ENCODE peak calls at places on chromosomes 16 and 17, in eight cellular contexts. T is psoas muscle, U is AG09309, Z is AG10803, R is ovary, G is cardiac muscle cell, X is fibroblast of the aortic adventitia, S is thyroid gland. D is an unnamed sample.

GRCh38 chr16:84086357-84086756 is 30.4 kb downstream of the MBTPS1 start:
- DNase-seq in G (no peak), X (no peak), T (no peak), R (no peak), U (no peak), S (no peak), Z (no peak), D (no peak)

GRCh38 chr17:77853208-77853977 is 105.1 kb upstream of the TNRC6C start:
- DNase-seq in U (no peak), T (no peak), Z (no peak), R (no peak), G (no peak), S (no peak), X (no peak), D (no peak)

GRCh38 chr17:66889480-66890230 is 54.7 kb downstream of the CACNG5 start:
- DNase-seq in R (no peak), S (peak; percentile 55), X (no peak), Z (no peak), U (no peak), G (no peak), T (no peak), D (no peak)

GRCh38 chr17:869067-869466 is 86.9 kb downstream of the MRM3 start:
- DNase-seq in T (peak; percentile 85), X (peak; percentile 80), Z (peak; percentile 82), S (no peak), R (peak; percentile 79), G (peak; percentile 52), U (peak; percentile 47), D (no peak)

GRCh38 chr17:70987867-70988340 is 818.6 kb downstream of the KCNJ2 start:
- DNase-seq in R (no peak), T (no peak), Z (no peak), U (no peak), G (peak; percentile 1), X (no peak), S (no peak), D (no peak)

GRCh38 chr17:83121921-83122820 is 42.8 kb downstream of the METRNL start:
- DNase-seq in X (no peak), S (no peak), R (no peak), T (no peak), G (no peak), Z (no peak), U (no peak), D (no peak)

GRCh38 chr16:29912087-29912486 is 11.8 kb downstream of the ASPHD1 start:
- DNase-seq in G (no peak), U (no peak), R (no peak), T (no peak), X (no peak), S (no peak), Z (no peak), D (no peak)

GRCh38 chr17:73683788-73684582 is 39.7 kb upstream of the SDK2 start:
- DNase-seq in Z (no peak), U (no peak), X (no peak), T (no peak), R (no peak), G (peak; percentile 6), S (no peak), D (no peak)

GRCh38 chr16:5459863-5460262 is 362.3 kb upstream of the EEF2KMT start:
- DNase-seq in X (no peak), S (no peak), T (no peak), R (no peak), Z (no peak), G (no peak), U (no peak), D (no peak)

GRCh38 chr16:87550510-87550961 is 51.8 kb upstream of the JPH3 start:
- DNase-seq in S (peak; percentile 45), R (peak; percentile 54), Z (no peak), X (no peak), G (no peak), U (no peak), T (peak; percentile 49), D (no peak)

GRCh38 chr16:65698943-65699342 is 577.1 kb upstream of the CDH11 start:
- DNase-seq in U (peak; percentile 28), X (peak; percentile 87), Z (peak; percentile 54), S (no peak), G (peak; percentile 91), R (no peak), T (no peak), D (no peak)

GRCh38 chr16:68393333-68393732 is 55.0 kb downstream of the SMPD3 start:
- DNase-seq in G (no peak), T (no peak), R (no peak), Z (no peak), S (no peak), U (no peak), X (no peak), D (no peak)

GRCh38 chr16:28068976-28069375 is 5.5 kb upstream of the GSG1L start:
- DNase-seq in X (no peak), U (no peak), R (no peak), Z (no peak), G (no peak), S (no peak), T (no peak), D (no peak)

GRCh38 chr16:52456368-52456767 is 90.6 kb downstream of the TOX3 start:
- DNase-seq in U (no peak), Z (no peak), S (no peak), X (no peak), G (peak; percentile 16), T (no peak), R (no peak), D (no peak)

GRCh38 chr17:80219777-80220708 is at the start of the genes SGSH and SLC26A11:
- DNase-seq in U (no peak), G (peak; percentile 75), X (peak; percentile 40), R (peak; percentile 85), S (peak; percentile 85), T (peak; percentile 87), Z (peak; percentile 52), D (no peak)

GRCh38 chr17:80263253-80264047 is 2.8 kb downstream of the RNF213 start:
- DNase-seq in T (peak; percentile 78), G (peak; percentile 82), U (peak; percentile 42), X (peak; percentile 92), Z (peak; percentile 87), S (peak; percentile 59), R (peak; percentile 89), D (peak; percentile 42)

GRCh38 chr16:77863250-77863649 is 74.9 kb downstream of the VAT1L start:
- DNase-seq in R (no peak), X (no peak), Z (no peak), U (no peak), S (peak; percentile 57), G (no peak), T (no peak), D (no peak)

GRCh38 chr17:75619506-75620431 is 13.5 kb upstream of the SMIM5 start:
- DNase-seq in S (no peak), Z (peak; percentile 29), R (no peak), T (no peak), U (no peak), G (peak; percentile 50), X (peak; percentile 16), D (no peak)

GRCh38 chr17:29807520-29808361 is 122.3 kb downstream of the SSH2 start:
- DNase-seq in U (peak; percentile 21), Z (peak; percentile 68), T (peak; percentile 42), S (peak; percentile 78), X (peak; percentile 81), R (peak; percentile 71), G (peak; percentile 79), D (no peak)

GRCh38 chr17:41544935-41545334 is 16.8 kb upstream of the KRT19 start:
- DNase-seq in Z (no peak), X (no peak), T (no peak), G (no peak), U (no peak), R (no peak), S (no peak), D (no peak)
- H3K4me3 ChIP-seq in Z (no peak overlapping the region), X (no peak overlapping the region), T (no peak overlapping the region), G (no peak overlapping the region), U (no peak overlapping the region), R (no peak overlapping the region), S (no peak overlapping the region), D (no peak overlapping the region)

GRCh38 chr16:71498031-71498430 is 8.9 kb upstream of the ZNF19 start:
- DNase-seq in S (no peak), X (no peak), R (no peak), U (no peak), T (no peak), G (no peak), Z (no peak), D (no peak)

GRCh38 chr16:71501562-71501961 is 12.4 kb upstream of the ZNF19 start:
- DNase-seq in S (no peak), T (no peak), G (no peak), X (no peak), U (no peak), R (no peak), Z (no peak), D (no peak)

GRCh38 chr16:71500964-71501363 is 11.8 kb upstream of the ZNF19 start:
- DNase-seq in R (no peak), G (no peak), X (no peak), S (no peak), U (no peak), T (no peak), Z (no peak), D (no peak)

GRCh38 chr16:71504901-71505300 is 15.8 kb upstream of the ZNF19 start:
- DNase-seq in R (no peak), U (no peak), Z (no peak), T (no peak), S (no peak), X (no peak), G (no peak), D (no peak)

GRCh38 chr16:71499775-71500364 is 10.7 kb upstream of the ZNF19 start:
- DNase-seq in S (peak; percentile 20), Z (peak; percentile 61), G (peak; percentile 77), X (peak; percentile 77), T (no peak), U (no peak), R (peak; percentile 31), D (no peak)
- TF ChIP-seq CTCF in S (peak; percentile 29), Z (peak; percentile 80), G (peak; percentile 74), X (peak; percentile 74), T (peak; percentile 66), U (peak; percentile 66), R (no peak), D (peak; percentile 63)

DNA sequence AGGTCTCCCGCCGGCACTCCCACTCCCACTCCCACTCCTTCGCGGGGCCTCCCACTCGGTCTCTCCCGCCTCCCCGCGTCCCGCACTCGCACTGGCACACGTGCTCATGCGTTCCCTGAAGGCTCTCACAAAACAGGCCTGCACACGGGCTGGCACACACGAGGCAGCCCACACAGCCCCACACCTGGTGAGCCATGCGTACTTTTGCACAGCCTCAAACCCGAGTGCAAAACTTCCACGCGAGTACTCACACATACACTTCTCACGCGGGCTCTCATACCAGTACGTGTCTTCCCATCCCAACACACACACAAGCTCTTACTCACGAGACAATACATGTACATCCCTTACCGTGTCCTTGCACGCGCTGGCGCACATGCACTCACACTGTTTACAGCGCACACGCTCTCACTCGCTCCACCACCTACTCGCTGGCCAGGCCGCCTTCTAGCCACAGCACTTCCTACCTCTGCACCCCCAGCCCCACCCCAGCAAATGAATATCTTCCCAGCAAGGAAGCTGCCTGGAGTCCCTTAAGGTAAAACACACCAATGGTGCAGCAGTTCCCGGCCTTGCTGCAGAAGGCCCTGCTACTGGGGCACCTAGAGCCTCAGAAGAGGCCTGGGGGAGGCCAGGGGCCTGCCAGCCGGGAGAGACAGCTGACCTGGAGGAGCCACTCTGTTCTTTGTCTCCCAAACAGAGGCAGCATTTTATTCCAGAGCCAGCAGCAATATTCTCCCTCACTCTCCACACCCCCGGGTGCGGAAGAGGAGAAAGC is 533 bp upstream of the KIFC3 start:
- DNase-seq in S (peak; percentile 53), T (no peak), G (no peak), R (peak; percentile 17), U (no peak), Z (no peak), X (no peak), D (no peak)
- H3K4me3 ChIP-seq in S (no peak overlapping the region), T (peak overlapping the region; percentile 67), G (peak overlapping the region; percentile 51), R (peak overlapping the region; percentile 47), U (peak overlapping the region; percentile 34), Z (peak overlapping the region; percentile 82), X (peak overlapping the region; percentile 77), D (peak overlapping the region; percentile 75)

GRCh38 chr17:49439673-49440571 is 25.2 kb upstream of the PHB1 start:
- DNase-seq in G (no peak), Z (peak; percentile 10), T (no peak), X (no peak), U (no peak), S (no peak), R (no peak), D (no peak)
- TF ChIP-seq CTCF in G (no peak), Z (no peak), T (no peak), X (no peak), U (no peak), S (no peak), R (no peak), D (no peak)

D was measured in AG04449.